ENCODE peak calls at places on chromosomes 13 and 19, in six cellular contexts. R, V, W, B, C and P are unnamed samples.

GRCh38 chr19:410243-410781 is 1.4 kb upstream of the C2CD4C start:
- DNase-seq in R (no peak), V (no peak), W (no peak), B (peak), C (no peak), P (no peak)

GRCh38 chr19:45968626-45969025 is 5.0 kb downstream of the NOVA2 start:
- DNase-seq in R (no peak), V (no peak), W (no peak), B (no peak), C (no peak), P (no peak)

GRCh38 chr19:49492573-49493411 is 3.4 kb upstream of the RPS11 start:
- DNase-seq in R (no peak), V (peak), W (no peak), B (no peak), C (peak), P (peak)

GRCh38 chr19:7366701-7367420 is 18.1 kb downstream of the ARHGEF18 start:
- DNase-seq in R (peak), V (peak), W (peak), B (no peak), C (peak), P (peak)

GRCh38 chr13:27383104-27383921 is 41.1 kb upstream of the GTF3A start:
- DNase-seq in R (no peak), V (peak), W (no peak), B (no peak), C (no peak), P (no peak)

GRCh38 chr19:18878858-18879578 is 16.9 kb downstream of the CERS1 start:
- DNase-seq in R (no peak), V (peak), W (no peak), B (no peak), C (no peak), P (no peak)

GRCh38 chr19:28700176-28700575 is 512.8 kb downstream of the UQCRFS1 start:
- DNase-seq in R (no peak), V (no peak), W (no peak), B (no peak), C (no peak), P (no peak)

GRCh38 chr13:77779461-77780272 is 82.2 kb downstream of the SLAIN1 start:
- DNase-seq in R (peak), V (peak), W (peak), B (no peak), C (no peak), P (peak)

GRCh38 chr13:19020988-19021387 is 160.6 kb downstream of the TUBA3C start:
- DNase-seq in R (no peak), V (no peak), W (no peak), B (no peak), C (no peak), P (no peak)

GRCh38 chr13:27450921-27451461 is 627 bp upstream of the MTIF3 start:
- DNase-seq in R (peak), V (peak), W (peak), B (peak), C (peak), P (peak)